ENCODE peak calls at places on chromosomes 4 and X, in nine cellular contexts. H is uterus, V is adrenal gland, M is A549, Q is stomach, R is tibial nerve, I is transverse colon, T is IMR-90, N is esophagus squamous epithelium. U is an unnamed sample.
A peak's percentile ranks its signal among the peaks of the same experiment; 100 is the strongest.

GRCh38 chrX:101415180-101416130 is 7.4 kb downstream of the HNRNPH2 start:
- DNase-seq in H (peak; percentile 30), V (peak; percentile 36), M (peak; percentile 57), Q (no peak), R (no peak), I (no peak), T (peak; percentile 84), N (no peak), U (no peak)

GRCh38 chr4:105345838-105346237 is 128.0 kb downstream of the PPA2 start:
- DNase-seq in H (no peak), V (no peak), M (no peak), Q (no peak), R (no peak), I (no peak), T (no peak), N (no peak), U (no peak)

GRCh38 chr4:87310691-87311335 is 11.9 kb downstream of the HSD17B13 start:
- DNase-seq in H (peak; percentile 26), V (peak; percentile 16), M (no peak), Q (no peak), R (no peak), I (no peak), T (no peak), N (no peak), U (no peak)

GRCh38 chr4:83075271-83075670 is 39.3 kb downstream of the PLAC8 start:
- DNase-seq in H (no peak), V (no peak), M (no peak), Q (no peak), R (no peak), I (no peak), T (peak; percentile 41), N (no peak), U (no peak)

GRCh38 chr4:1081689-1082040 is 31.7 kb downstream of the RNF212 start:
- DNase-seq in H (no peak), V (no peak), M (peak; percentile 23), Q (no peak), R (no peak), I (no peak), T (peak; percentile 63), N (no peak), U (peak; percentile 76)

GRCh38 chrX:23742174-23742692 is 843 bp downstream of the ACOT9 start:
- DNase-seq in H (peak; percentile 30), V (peak; percentile 38), M (peak; percentile 45), Q (peak; percentile 32), R (no peak), I (peak; percentile 31), T (peak; percentile 74), N (no peak), U (peak; percentile 43)

GRCh38 chr4:148686449-148686848 is 244.2 kb upstream of the NR3C2 start:
- DNase-seq in H (no peak), V (no peak), M (no peak), Q (no peak), R (no peak), I (no peak), T (no peak), N (no peak), U (no peak)

GRCh38 chr4:175346381-175346780 is 428.2 kb downstream of the ADAM29 start:
- DNase-seq in H (no peak), V (no peak), M (no peak), Q (no peak), R (no peak), I (no peak), T (no peak), N (no peak), U (no peak)

GRCh38 chrX:118519411-118520205 is 24.0 kb downstream of the DOCK11 start:
- DNase-seq in H (no peak), V (no peak), M (no peak), Q (no peak), R (no peak), I (no peak), T (peak; percentile 68), N (no peak), U (no peak)

GRCh38 chr4:132065940-132066495 is 1083.1 kb upstream of the PCDH10 start:
- DNase-seq in H (no peak), V (no peak), M (no peak), Q (no peak), R (no peak), I (no peak), T (peak; percentile 71), N (no peak), U (no peak)

GRCh38 chr4:179097741-179098140 is 1655.5 kb upstream of the AGA start:
- DNase-seq in H (no peak), V (no peak), M (no peak), Q (no peak), R (no peak), I (no peak), T (peak; percentile 37), N (no peak), U (no peak)

GRCh38 chrX:134907302-134907701 is 83.5 kb upstream of the SMIM10 start:
- DNase-seq in H (no peak), V (no peak), M (no peak), Q (no peak), R (no peak), I (no peak), T (no peak), N (no peak), U (no peak)

GRCh38 chr4:36041340-36041739 is 203.0 kb downstream of the ARAP2 start:
- DNase-seq in H (no peak), V (no peak), M (no peak), Q (no peak), R (no peak), I (no peak), T (no peak), N (no peak), U (no peak)

GRCh38 chr4:40251366-40251765 is 54.5 kb downstream of the RHOH start:
- DNase-seq in H (no peak), V (no peak), M (peak; percentile 35), Q (no peak), R (no peak), I (no peak), T (no peak), N (no peak), U (no peak)

GRCh38 chr4:180280076-180280475 is 1963.1 kb upstream of the TENM3 start:
- DNase-seq in H (no peak), V (no peak), M (no peak), Q (no peak), R (no peak), I (no peak), T (no peak), N (no peak), U (no peak)

GRCh38 chr4:1369091-1369450 is 22.1 kb downstream of the UVSSA start:
- DNase-seq in H (no peak), V (peak; percentile 8), M (no peak), Q (no peak), R (no peak), I (no peak), T (no peak), N (no peak), U (no peak)

GRCh38 chr4:39044947-39045734 is 12.9 kb upstream of the TMEM156 start:
- DNase-seq in H (no peak), V (peak; percentile 45), M (no peak), Q (peak; percentile 32), R (no peak), I (no peak), T (no peak), N (no peak), U (no peak)

GRCh38 chrX:73508861-73509260 is 54.1 kb upstream of the CHIC1 start:
- DNase-seq in H (no peak), V (no peak), M (no peak), Q (no peak), R (no peak), I (no peak), T (no peak), N (no peak), U (no peak)

GRCh38 chr4:17535906-17536305 is 20.9 kb downstream of the CLRN2 start:
- DNase-seq in H (no peak), V (no peak), M (no peak), Q (no peak), R (no peak), I (no peak), T (no peak), N (no peak), U (no peak)

GRCh38 chrX:140091276-140091886 is 126.1 kb upstream of the CXorf66 start:
- DNase-seq in H (peak; percentile 13), V (peak; percentile 41), M (peak; percentile 1), Q (peak; percentile 36), R (no peak), I (peak; percentile 8), T (no peak), N (no peak), U (no peak)
- H3K4me3 ChIP-seq in H (peak overlapping the region; percentile 24), V (no peak overlapping the region), M (peak overlapping the region; percentile 66), Q (peak overlapping the region; percentile 39), R (peak overlapping the region; percentile 55), I (peak overlapping the region; percentile 40), T (peak overlapping the region; percentile 23), N (peak overlapping the region; percentile 59), U (no peak overlapping the region)

GRCh38 chrX:133649659-133650058 is 234.4 kb upstream of the GPC4 start:
- DNase-seq in H (no peak), V (no peak), M (no peak), Q (no peak), R (no peak), I (no peak), T (no peak), N (no peak), U (no peak)
- TF ChIP-seq CTCF in H (no peak), V (no peak), M (no peak), Q (no peak), R (no peak), I (no peak), T (no peak), N (no peak), U (no peak)

DNA sequence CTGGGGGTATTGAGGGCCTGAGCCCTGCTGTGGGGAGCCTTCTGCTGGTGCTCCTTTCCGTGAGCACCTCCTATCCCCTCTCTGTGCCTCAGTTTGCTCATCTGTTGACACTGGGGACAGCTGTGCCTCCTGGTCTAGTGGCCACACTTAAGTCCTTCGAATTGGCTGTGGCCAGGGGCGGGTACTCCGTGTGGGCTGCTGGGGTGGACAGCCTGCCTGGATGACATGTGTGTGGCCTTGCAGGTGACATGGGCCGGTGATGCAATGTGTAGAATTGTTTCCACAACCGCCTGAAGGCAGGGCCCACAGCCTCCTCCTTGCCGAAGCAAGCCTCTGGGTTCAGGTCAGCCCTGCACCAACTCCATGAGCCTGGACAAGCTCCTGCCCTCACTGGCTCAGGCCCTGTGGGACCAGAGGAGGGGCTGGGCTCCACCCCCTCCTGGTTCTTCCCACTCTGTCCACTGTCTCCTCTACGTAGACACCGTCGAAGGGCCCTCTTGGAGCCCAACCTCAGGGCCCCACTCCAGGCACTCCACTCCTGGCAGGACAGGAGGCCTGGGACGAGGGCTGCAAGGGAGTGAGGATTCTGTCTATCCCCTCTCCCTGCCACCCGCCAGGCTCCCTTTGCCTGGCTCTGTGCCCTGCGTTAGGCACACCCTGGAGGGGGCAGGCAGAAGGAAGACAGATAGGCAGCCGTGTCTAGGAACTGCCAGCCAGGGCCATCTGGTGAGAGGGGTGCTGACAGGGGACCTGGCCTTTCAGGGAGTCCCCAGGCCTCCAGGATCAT is 1.2 kb downstream of the SH3BP2 start:
- DNase-seq in H (peak; percentile 24), V (peak; percentile 89), M (no peak), Q (peak; percentile 66), R (peak; percentile 16), I (peak; percentile 58), T (no peak), N (no peak), U (peak; percentile 90)
- TF ChIP-seq POLR2A in H (no peak), V (peak; percentile 24), M (no peak), Q (no peak), R (no peak), I (no peak), T (no peak), N (no peak), U (no peak)

DNA sequence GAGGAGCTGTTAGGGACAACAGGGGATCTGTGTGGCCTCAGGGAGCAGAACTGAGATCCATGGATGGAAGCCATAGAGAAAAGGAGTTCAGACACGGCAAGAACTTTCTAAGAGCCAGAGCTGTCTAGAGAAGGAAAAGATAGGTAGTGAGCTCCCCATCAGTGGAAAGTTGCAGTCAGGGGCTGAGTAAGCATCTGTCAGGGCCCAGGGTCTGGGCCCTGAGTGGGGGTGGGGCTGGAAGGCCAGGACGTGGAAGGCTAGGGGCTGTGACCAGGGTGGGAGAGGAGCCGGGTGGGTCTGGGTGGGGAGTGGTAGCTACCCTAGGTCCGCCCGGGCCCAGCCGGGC is 324 bp upstream of the MSN start:
- DNase-seq in H (no peak), V (no peak), M (no peak), Q (no peak), R (no peak), I (no peak), T (no peak), N (no peak), U (no peak)
- H3K4me3 ChIP-seq in H (peak overlapping the region; percentile 90), V (no peak overlapping the region), M (peak overlapping the region; percentile 73), Q (peak overlapping the region; percentile 68), R (peak overlapping the region; percentile 77), I (peak overlapping the region; percentile 59), T (no peak overlapping the region), N (peak overlapping the region; percentile 72), U (no peak overlapping the region)

U was measured in lower leg skin.